ENCODE peak calls at places on chromosomes 5 and 9, in seven cellular contexts. One of them, this sample, is unnamed.

GRCh38 chr9:108994695-108995094 is 18.6 kb downstream of the CTNNAL1 start:
- DNase-seq in epithelial cell of prostate: no peak
- DNase-seq in small intestine: no peak
- DNase-seq in NCI-H2029 treated with DMSO at 0.1 percent for 48 hours: peak; percentile 78
- DNase-seq in GM03348: no peak
- DNase-seq in AG10803: peak; percentile 17
- DNase-seq in NCI-H82: no peak
- DNase-seq in this sample: no peak

GRCh38 chr9:109517798-109518435 is 19.8 kb upstream of the PTPN3 start:
- DNase-seq in epithelial cell of prostate: no peak
- DNase-seq in small intestine: no peak
- DNase-seq in NCI-H2029 treated with DMSO at 0.1 percent for 48 hours: peak; percentile 84
- DNase-seq in GM03348: no peak
- DNase-seq in AG10803: no peak
- DNase-seq in NCI-H82: no peak
- DNase-seq in this sample: no peak

GRCh38 chr9:128733256-128733655 is 9.3 kb upstream of the ZDHHC12 start:
- DNase-seq in epithelial cell of prostate: no peak
- DNase-seq in small intestine: peak; percentile 85
- DNase-seq in NCI-H2029 treated with DMSO at 0.1 percent for 48 hours: peak; percentile 18
- DNase-seq in GM03348: peak; percentile 82
- DNase-seq in AG10803: peak; percentile 67
- DNase-seq in NCI-H82: peak; percentile 96
- DNase-seq in this sample: peak; percentile 10

GRCh38 chr9:2017459-2018161 is 2.5 kb downstream of the SMARCA2 start:
- DNase-seq in epithelial cell of prostate: peak; percentile 22
- DNase-seq in small intestine: peak; percentile 79
- DNase-seq in NCI-H2029 treated with DMSO at 0.1 percent for 48 hours: no peak
- DNase-seq in GM03348: peak; percentile 82
- DNase-seq in AG10803: peak; percentile 90
- DNase-seq in NCI-H82: peak; percentile 39
- DNase-seq in this sample: no peak

GRCh38 chr5:58231041-58231440 is 228.8 kb downstream of the PLK2 start:
- DNase-seq in epithelial cell of prostate: no peak
- DNase-seq in small intestine: no peak
- DNase-seq in NCI-H2029 treated with DMSO at 0.1 percent for 48 hours: no peak
- DNase-seq in GM03348: no peak
- DNase-seq in AG10803: no peak
- DNase-seq in NCI-H82: no peak
- DNase-seq in this sample: no peak

GRCh38 chr5:150081541-150082283 is 4.6 kb downstream of the CSF1R start:
- DNase-seq in epithelial cell of prostate: no peak
- DNase-seq in small intestine: no peak
- DNase-seq in NCI-H2029 treated with DMSO at 0.1 percent for 48 hours: no peak
- DNase-seq in GM03348: no peak
- DNase-seq in AG10803: no peak
- DNase-seq in NCI-H82: no peak
- DNase-seq in this sample: no peak

GRCh38 chr5:111645303-111645838 is 111.6 kb downstream of the NREP start:
- DNase-seq in epithelial cell of prostate: no peak
- DNase-seq in small intestine: no peak
- DNase-seq in NCI-H2029 treated with DMSO at 0.1 percent for 48 hours: no peak
- DNase-seq in GM03348: no peak
- DNase-seq in AG10803: no peak
- DNase-seq in NCI-H82: no peak
- DNase-seq in this sample: no peak

GRCh38 chr5:58444805-58445204 is 15.1 kb downstream of the PLK2 start:
- DNase-seq in epithelial cell of prostate: no peak
- DNase-seq in small intestine: no peak
- DNase-seq in NCI-H2029 treated with DMSO at 0.1 percent for 48 hours: no peak
- DNase-seq in GM03348: no peak
- DNase-seq in AG10803: no peak
- DNase-seq in NCI-H82: no peak
- DNase-seq in this sample: no peak

GRCh38 chr9:35675732-35676392 is 2.1 kb downstream of the CA9 start:
- DNase-seq in epithelial cell of prostate: no peak
- DNase-seq in small intestine: no peak
- DNase-seq in NCI-H2029 treated with DMSO at 0.1 percent for 48 hours: no peak
- DNase-seq in GM03348: peak; percentile 52
- DNase-seq in AG10803: no peak
- DNase-seq in NCI-H82: no peak
- DNase-seq in this sample: no peak

This sample was measured in LNCaP clone FGC.